ENCODE peak calls at places on chromosomes 2 and 18, in eight cellular contexts. D, N, E, A, U, W, B and Z are unnamed samples.

GRCh38 chr18:56696966-56697365 is 45.8 kb downstream of the WDR7 start:
- DNase-seq in B (no peak), D (no peak), N (peak), E (no peak), U (no peak), A (no peak), W (no peak), Z (no peak)

GRCh38 chr2:226915846-226916360 is 80.0 kb downstream of the RHBDD1 start:
- DNase-seq in D (no peak), N (peak), W (peak), B (no peak), U (no peak), A (no peak), E (no peak), Z (no peak)

GRCh38 chr2:217309056-217309455 is 449.2 kb upstream of the TNP1 start:
- DNase-seq in W (no peak), A (no peak), B (no peak), N (no peak), E (no peak), D (no peak), U (no peak), Z (no peak)

GRCh38 chr2:101012706-101013181 is 10.7 kb downstream of the RPL31 start:
- DNase-seq in D (no peak), W (peak), E (no peak), A (no peak), N (peak), U (peak), B (peak), Z (no peak)

GRCh38 chr18:27921904-27922541 is 254.9 kb downstream of the CDH2 start:
- DNase-seq in A (peak), N (peak), D (no peak), B (no peak), U (no peak), W (peak), E (no peak), Z (no peak)

GRCh38 chr2:199946196-199946595 is 9.1 kb downstream of the TYW5 start:
- DNase-seq in E (no peak), D (no peak), B (no peak), W (peak), N (no peak), A (no peak), U (no peak), Z (no peak)

GRCh38 chr2:172427990-172428840 is 829 bp downstream of the ITGA6 start:
- DNase-seq in B (peak), U (peak), E (peak), A (no peak), N (peak), D (peak), W (no peak), Z (peak)

GRCh38 chr2:180017764-180018163 is 10.7 kb upstream of the CWC22 start:
- DNase-seq in D (peak), B (no peak), W (peak), U (no peak), A (no peak), E (no peak), N (no peak), Z (peak)

GRCh38 chr2:12721571-12722444 is 5.1 kb downstream of the TRIB2 start:
- DNase-seq in D (no peak), W (peak), E (no peak), N (no peak), A (no peak), B (no peak), U (no peak), Z (no peak)